ENCODE peak calls at places on chromosomes 13 and 19, in six cellular contexts. N is GM13976, K is pancreas, D is heart right ventricle, O is A673, V is thoracic aorta. G is an unnamed sample.

GRCh38 chr13:42926555-42926954 is 65.5 kb downstream of the EPSTI1 start:
- DNase-seq in N (no peak), K (no peak), D (no peak), O (no peak), V (no peak), G (no peak)

GRCh38 chr19:8391274-8392016 is 1.3 kb downstream of the RAB11B start:
- DNase-seq in N (peak; percentile 9), K (no peak), D (no peak), O (no peak), V (no peak), G (no peak)

GRCh38 chr19:47631681-47632446 is 22.9 kb downstream of the BICRA start:
- DNase-seq in N (no peak), K (no peak), D (peak; percentile 41), O (no peak), V (no peak), G (peak; percentile 54)

GRCh38 chr13:113117335-113117872 is 5.2 kb upstream of the F10 start:
- DNase-seq in N (no peak), K (no peak), D (no peak), O (no peak), V (no peak), G (no peak)

GRCh38 chr19:41195675-41196497 is 2.9 kb downstream of the CYP2S1 start:
- DNase-seq in N (peak; percentile 72), K (no peak), D (no peak), O (no peak), V (no peak), G (no peak)

GRCh38 chr13:111184685-111185401 is 69.7 kb downstream of the ARHGEF7 start:
- DNase-seq in N (peak; percentile 80), K (no peak), D (no peak), O (peak; percentile 33), V (no peak), G (no peak)

GRCh38 chr19:7947939-7948338 is 4.5 kb upstream of the TIMM44 start:
- DNase-seq in N (no peak), K (no peak), D (no peak), O (no peak), V (no peak), G (no peak)

GRCh38 chr13:24511019-24511823 is 1.4 kb downstream of the PARP4 start:
- DNase-seq in N (peak; percentile 70), K (no peak), D (no peak), O (peak; percentile 73), V (no peak), G (no peak)

GRCh38 chr19:32373614-32374295 is 28.3 kb downstream of the ZNF507 start:
- DNase-seq in N (no peak), K (peak; percentile 50), D (no peak), O (peak; percentile 29), V (peak; percentile 15), G (no peak)

GRCh38 chr19:10621966-10622365 is 3.4 kb upstream of the SLC44A2 start:
- DNase-seq in N (no peak), K (no peak), D (no peak), O (no peak), V (no peak), G (no peak)

GRCh38 chr19:35346193-35347052 is 1.3 kb upstream of the FFAR1 start:
- DNase-seq in N (peak; percentile 84), K (no peak), D (no peak), O (no peak), V (no peak), G (no peak)

GRCh38 chr13:44271031-44271433 is 102.6 kb upstream of the SERP2 start:
- DNase-seq in N (no peak), K (no peak), D (no peak), O (no peak), V (no peak), G (no peak)

GRCh38 chr19:12331211-12331941 is 2.1 kb downstream of the ZNF563 start:
- DNase-seq in N (peak; percentile 85), K (no peak), D (no peak), O (no peak), V (no peak), G (no peak)

GRCh38 chr19:30224689-30225606 is 147.2 kb upstream of the ZNF536 start:
- DNase-seq in N (no peak), K (no peak), D (no peak), O (peak; percentile 43), V (no peak), G (no peak)

GRCh38 chr19:43438291-43439162 is 23.8 kb downstream of the TEX101 start:
- DNase-seq in N (no peak), K (no peak), D (peak; percentile 61), O (peak; percentile 92), V (no peak), G (peak; percentile 45)

GRCh38 chr19:6066661-6067646 is 43.3 kb downstream of the RFX2 start:
- DNase-seq in N (no peak), K (peak; percentile 91), D (peak; percentile 91), O (peak; percentile 71), V (peak; percentile 96), G (peak; percentile 96)

GRCh38 chr19:5254543-5254942 is 86.1 kb downstream of the PTPRS start:
- DNase-seq in N (no peak), K (no peak), D (no peak), O (no peak), V (no peak), G (no peak)

GRCh38 chr13:78168981-78169380 is 250.3 kb upstream of the EDNRB start:
- DNase-seq in N (no peak), K (no peak), D (no peak), O (no peak), V (no peak), G (no peak)

GRCh38 chr19:54464044-54464623 is 556 bp upstream of the LENG9 start:
- DNase-seq in N (peak; percentile 87), K (peak; percentile 97), D (peak; percentile 68), O (peak; percentile 95), V (peak; percentile 75), G (peak; percentile 81)

GRCh38 chr13:100534911-100535310 is 53.7 kb downstream of the GGACT start:
- DNase-seq in N (no peak), K (no peak), D (no peak), O (no peak), V (no peak), G (no peak)
- TF ChIP-seq CTCF in N (no peak), K (no peak), D (no peak), O (no peak), V (no peak), G (no peak)

DNA sequence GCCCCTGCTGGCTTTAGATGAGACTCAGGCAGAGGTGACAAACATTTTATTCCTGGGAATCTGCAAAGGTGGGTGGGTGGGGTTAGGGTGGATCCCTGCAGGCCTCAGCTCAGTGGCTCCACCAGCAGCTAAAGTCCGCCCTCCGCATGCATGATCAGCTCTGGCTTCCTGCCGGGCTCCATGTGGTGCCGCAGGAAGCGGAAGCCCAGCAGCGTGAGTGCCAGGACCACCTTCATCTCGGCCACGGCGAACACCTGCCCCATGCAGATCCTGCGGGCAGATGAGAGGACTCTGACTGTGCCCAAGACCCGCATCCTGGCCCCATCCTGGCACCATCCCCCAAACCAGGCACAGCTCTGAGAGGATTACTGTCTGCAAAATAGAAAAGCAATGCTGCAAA is 26.3 kb downstream of the CYP4F2 start:
- DNase-seq in N (peak; percentile 46), K (no peak), D (no peak), O (peak; percentile 55), V (no peak), G (no peak)
- TF ChIP-seq CTCF in N (no peak), K (no peak), D (no peak), O (no peak), V (no peak), G (no peak)

GRCh38 chr13:40863723-40864122 is 74.3 kb downstream of the SLC25A15 start:
- DNase-seq in N (no peak), K (no peak), D (no peak), O (no peak), V (no peak), G (no peak)
- TF ChIP-seq CTCF in N (no peak), K (no peak), D (no peak), O (no peak), V (no peak), G (no peak)

DNA sequence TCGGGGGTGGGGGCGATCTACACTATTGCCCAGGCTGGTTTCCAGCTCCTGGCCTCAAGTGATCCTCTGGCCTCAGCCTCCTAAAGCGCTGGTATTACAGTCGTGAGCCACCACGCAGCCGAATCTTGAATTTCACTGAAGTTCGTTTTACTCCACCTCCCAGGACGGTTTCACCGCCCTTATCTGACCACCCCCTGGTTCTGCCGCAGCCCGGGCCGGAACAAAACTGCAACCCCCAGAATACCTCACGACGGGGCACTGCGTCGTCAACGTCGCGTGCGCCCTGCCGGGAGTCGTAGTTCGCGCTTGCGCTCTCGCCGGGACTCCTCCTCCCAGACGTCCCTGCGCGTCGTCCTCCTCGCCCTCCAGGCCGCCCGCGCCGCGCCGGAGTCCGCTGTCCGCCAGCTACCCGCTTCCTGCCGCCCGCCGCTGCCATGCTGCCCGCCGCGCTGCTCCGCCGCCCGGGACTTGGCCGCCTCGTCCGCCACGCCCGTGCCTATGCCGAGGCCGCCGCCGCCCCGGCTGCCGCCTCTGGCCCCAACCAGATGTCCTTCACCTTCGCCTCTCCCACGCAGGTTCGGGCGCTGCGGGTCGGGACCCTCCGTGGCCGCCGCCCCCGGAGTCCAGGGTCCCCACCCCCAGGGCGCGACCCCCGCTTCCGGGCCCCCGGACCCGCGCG is at the start of gene ATP5F1D:
- DNase-seq in N (peak; percentile 96), K (peak; percentile 93), D (peak; percentile 96), O (peak; percentile 97), V (no peak), G (peak; percentile 93)
- TF ChIP-seq CTCF in N (no peak), K (no peak), D (no peak), O (no peak), V (no peak), G (no peak)

GRCh38 chr13:66543780-66544179 is 686.4 kb downstream of the PCDH9 start:
- DNase-seq in N (no peak), K (no peak), D (no peak), O (no peak), V (no peak), G (no peak)
- TF ChIP-seq CTCF in N (no peak), K (no peak), D (no peak), O (peak; percentile 28), V (no peak), G (no peak)

DNA sequence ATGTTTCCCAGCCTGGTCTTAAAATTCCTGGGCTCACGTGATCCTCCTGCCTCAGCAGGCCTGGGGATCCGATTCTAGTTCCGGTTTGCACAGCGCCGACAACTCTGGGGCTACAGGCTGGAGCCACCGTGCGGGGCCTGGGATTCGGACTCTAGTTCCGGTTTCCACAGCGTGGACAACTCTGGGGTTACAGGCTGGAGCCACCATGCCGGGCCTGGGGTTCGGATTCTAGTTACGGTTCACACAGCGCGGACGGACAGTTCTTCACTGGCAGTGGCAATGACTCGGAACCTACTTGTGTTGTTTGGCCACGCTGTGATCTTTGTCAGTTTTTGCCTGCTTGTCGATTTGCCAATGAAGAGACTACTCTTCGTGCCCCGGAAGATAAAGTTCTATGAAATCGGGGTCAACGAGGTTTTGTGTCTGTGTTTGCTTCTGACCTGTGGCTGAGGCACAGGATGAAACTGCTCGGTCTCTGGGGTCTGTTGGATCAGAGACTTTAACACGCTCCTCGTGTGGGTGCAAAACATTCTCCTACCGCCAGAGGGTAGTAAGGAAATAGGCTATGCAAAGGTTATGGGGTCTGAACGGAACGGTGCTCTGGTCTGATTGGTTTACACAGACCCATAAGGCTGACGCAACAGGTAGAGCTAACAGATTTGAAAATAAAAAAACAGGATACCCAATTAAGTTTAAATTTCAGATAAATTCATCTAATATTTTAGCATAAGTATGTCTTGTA is 12.1 kb upstream of the ZSCAN1 start:
- DNase-seq in N (no peak), K (peak; percentile 29), D (no peak), O (peak; percentile 69), V (peak; percentile 42), G (peak; percentile 78)
- TF ChIP-seq CTCF in N (no peak), K (no peak), D (peak; percentile 73), O (peak; percentile 66), V (peak; percentile 68), G (peak; percentile 80)

GRCh38 chr19:2944775-2945574 is at the start of gene ZNF77:
- DNase-seq in N (peak; percentile 100), K (peak; percentile 99), D (peak; percentile 97), O (peak; percentile 99), V (peak; percentile 97), G (peak; percentile 99)
- TF ChIP-seq CTCF in N (no peak), K (no peak), D (no peak), O (no peak), V (no peak), G (peak; percentile 16)